ENCODE peak calls at places on chromosomes 4 and X, in nine cellular contexts. Q, O, T, V, C, X, U, N and E are unnamed samples.

GRCh38 chrX:42697544-42697943 is 80.4 kb downstream of the PPP1R2C start:
- DNase-seq in T (no peak), U (no peak), V (no peak), C (no peak), N (no peak), O (no peak), Q (no peak), X (no peak), E (no peak)

GRCh38 chr4:10020106-10020505 is 1.2 kb downstream of the SLC2A9 start:
- DNase-seq in N (no peak), Q (no peak), X (no peak), V (no peak), C (no peak), T (no peak), U (no peak), O (no peak), E (peak)

GRCh38 chr4:10893417-10893816 is 208.8 kb upstream of the CLNK start:
- DNase-seq in O (no peak), X (no peak), V (peak), U (no peak), Q (peak), T (no peak), N (no peak), C (no peak), E (no peak)

GRCh38 chrX:63475200-63475599 is 124.1 kb upstream of the SPIN4 start:
- DNase-seq in X (no peak), O (no peak), T (peak), Q (peak), V (no peak), C (no peak), U (no peak), N (no peak), E (no peak)

GRCh38 chrX:33086886-33087285 is 124.5 kb downstream of the DMD start:
- DNase-seq in C (no peak), X (no peak), U (no peak), Q (peak), O (no peak), N (no peak), T (no peak), V (no peak), E (no peak)

GRCh38 chr4:70993181-70994068 is at the start of gene DCK:
- DNase-seq in X (peak), V (peak), U (peak), Q (peak), C (peak), N (peak), O (peak), T (peak), E (peak)

GRCh38 chrX:137424679-137425078 is 141.2 kb upstream of the ZIC3 start:
- DNase-seq in C (no peak), N (no peak), U (no peak), O (no peak), V (no peak), T (no peak), X (no peak), Q (peak), E (no peak)

GRCh38 chrX:129445436-129445835 is 77.9 kb downstream of the SMARCA1 start:
- DNase-seq in C (no peak), N (no peak), V (no peak), U (no peak), T (no peak), Q (no peak), O (no peak), X (no peak), E (no peak)

GRCh38 chrX:140794642-140795041 is 85.1 kb downstream of the LINC00632 start:
- DNase-seq in X (no peak), N (no peak), O (no peak), U (no peak), T (no peak), Q (no peak), V (no peak), C (no peak), E (no peak)

GRCh38 chr4:2537011-2537830 is 774 bp downstream of the FAM193A start:
- DNase-seq in V (peak), N (peak), Q (peak), U (peak), C (no peak), T (peak), O (peak), X (peak), E (peak)

GRCh38 chr4:80680934-80681333 is 345.4 kb downstream of the CFAP299 start:
- DNase-seq in V (no peak), T (no peak), O (no peak), X (no peak), Q (no peak), U (no peak), C (no peak), N (no peak), E (no peak)

GRCh38 chr4:82744284-82744963 is 54.2 kb downstream of the SCD5 start:
- DNase-seq in X (peak), N (no peak), T (no peak), C (no peak), V (no peak), Q (peak), U (peak), O (no peak), E (no peak)

GRCh38 chrX:108397627-108398392 is 40.4 kb downstream of the COL4A6 start:
- DNase-seq in V (no peak), U (peak), Q (no peak), N (peak), X (no peak), O (no peak), T (no peak), C (no peak), E (no peak)

GRCh38 chrX:39595977-39596376 is 501.8 kb downstream of the BCOR start:
- DNase-seq in V (no peak), Q (no peak), O (no peak), X (peak), C (no peak), T (no peak), U (no peak), N (peak), E (no peak)

GRCh38 chr4:161656525-161656924 is 507.3 kb downstream of the FSTL5 start:
- DNase-seq in O (no peak), Q (no peak), C (no peak), V (no peak), U (no peak), X (no peak), N (no peak), T (no peak), E (no peak)

GRCh38 chr4:52091811-52092210 is 40.7 kb downstream of the SPATA18 start:
- DNase-seq in V (peak), O (no peak), Q (no peak), X (no peak), T (no peak), N (no peak), U (no peak), C (no peak), E (no peak)

GRCh38 chr4:183659919-183660318 is 826 bp downstream of the TRAPPC11 start:
- DNase-seq in T (no peak), X (no peak), Q (no peak), N (peak), C (no peak), U (no peak), V (peak), O (no peak), E (no peak)

GRCh38 chr4:169859366-169860216 is 101.8 kb upstream of the HPF1 start:
- DNase-seq in U (no peak), X (no peak), T (no peak), O (no peak), V (no peak), N (no peak), Q (peak), C (no peak), E (no peak)

GRCh38 chrX:45070116-45071007 is 130.3 kb downstream of the DIPK2B start:
- DNase-seq in Q (peak), V (peak), N (peak), O (no peak), C (peak), X (no peak), T (peak), U (peak), E (no peak)